ENCODE peak calls at places on chromosomes 7 and 10, in eight cellular contexts. One of them, this sample, is unnamed.

GRCh38 chr10:77251297-77252013 is 386.2 kb downstream of the KCNMA1 start:
- DNase-seq in A549: peak; percentile 64
- DNase-seq in upper lobe of left lung: peak; percentile 27
- DNase-seq in K562: peak; percentile 29
- DNase-seq in stomach: peak; percentile 34
- DNase-seq in right lobe of liver: peak; percentile 60
- DNase-seq in gastrocnemius medialis: no peak
- DNase-seq in prostate gland: no peak
- DNase-seq in this sample: no peak

GRCh38 chr10:63261496-63261895 is 128.4 kb downstream of the NRBF2 start:
- DNase-seq in A549: no peak
- DNase-seq in upper lobe of left lung: no peak
- DNase-seq in K562: no peak
- DNase-seq in stomach: no peak
- DNase-seq in right lobe of liver: no peak
- DNase-seq in gastrocnemius medialis: no peak
- DNase-seq in prostate gland: no peak
- DNase-seq in this sample: no peak

GRCh38 chr10:116080553-116080952 is 192.5 kb downstream of the GFRA1 start:
- DNase-seq in A549: peak; percentile 9
- DNase-seq in upper lobe of left lung: no peak
- DNase-seq in K562: no peak
- DNase-seq in stomach: no peak
- DNase-seq in right lobe of liver: no peak
- DNase-seq in gastrocnemius medialis: no peak
- DNase-seq in prostate gland: no peak
- DNase-seq in this sample: peak; percentile 51

GRCh38 chr10:14399641-14400040 is 68.9 kb upstream of the FRMD4A start:
- DNase-seq in A549: no peak
- DNase-seq in upper lobe of left lung: no peak
- DNase-seq in K562: no peak
- DNase-seq in stomach: no peak
- DNase-seq in right lobe of liver: no peak
- DNase-seq in gastrocnemius medialis: no peak
- DNase-seq in prostate gland: no peak
- DNase-seq in this sample: no peak

GRCh38 chr10:5679606-5680005 is 5.0 kb upstream of the TASOR2 start:
- DNase-seq in A549: no peak
- DNase-seq in upper lobe of left lung: no peak
- DNase-seq in K562: no peak
- DNase-seq in stomach: no peak
- DNase-seq in right lobe of liver: no peak
- DNase-seq in gastrocnemius medialis: no peak
- DNase-seq in prostate gland: no peak
- DNase-seq in this sample: no peak

GRCh38 chr7:92517626-92518025 is 10.7 kb downstream of the PEX1 start:
- DNase-seq in A549: no peak
- DNase-seq in upper lobe of left lung: no peak
- DNase-seq in K562: no peak
- DNase-seq in stomach: no peak
- DNase-seq in right lobe of liver: no peak
- DNase-seq in gastrocnemius medialis: no peak
- DNase-seq in prostate gland: no peak
- DNase-seq in this sample: no peak

GRCh38 chr7:26334171-26334570 is 42.5 kb downstream of the SNX10 start:
- DNase-seq in A549: no peak
- DNase-seq in upper lobe of left lung: no peak
- DNase-seq in K562: no peak
- DNase-seq in stomach: no peak
- DNase-seq in right lobe of liver: no peak
- DNase-seq in gastrocnemius medialis: no peak
- DNase-seq in prostate gland: no peak
- DNase-seq in this sample: no peak

GRCh38 chr10:46106410-46107255 is 60.6 kb upstream of the MSMB start:
- DNase-seq in A549: peak; percentile 66
- DNase-seq in upper lobe of left lung: peak; percentile 66
- DNase-seq in K562: peak; percentile 75
- DNase-seq in stomach: peak; percentile 59
- DNase-seq in right lobe of liver: peak; percentile 85
- DNase-seq in gastrocnemius medialis: peak; percentile 28
- DNase-seq in prostate gland: peak; percentile 59
- DNase-seq in this sample: peak; percentile 47

GRCh38 chr7:146652176-146652575 is 535.6 kb downstream of the CNTNAP2 start:
- DNase-seq in A549: no peak
- DNase-seq in upper lobe of left lung: no peak
- DNase-seq in K562: no peak
- DNase-seq in stomach: no peak
- DNase-seq in right lobe of liver: no peak
- DNase-seq in gastrocnemius medialis: no peak
- DNase-seq in prostate gland: no peak
- DNase-seq in this sample: no peak

GRCh38 chr10:8133146-8133545 is 78.7 kb downstream of the GATA3 start:
- DNase-seq in A549: no peak
- DNase-seq in upper lobe of left lung: no peak
- DNase-seq in K562: no peak
- DNase-seq in stomach: no peak
- DNase-seq in right lobe of liver: no peak
- DNase-seq in gastrocnemius medialis: no peak
- DNase-seq in prostate gland: no peak
- DNase-seq in this sample: no peak

GRCh38 chr10:79237801-79238520 is 109.3 kb upstream of the PPIF start:
- DNase-seq in A549: no peak
- DNase-seq in upper lobe of left lung: no peak
- DNase-seq in K562: no peak
- DNase-seq in stomach: no peak
- DNase-seq in right lobe of liver: no peak
- DNase-seq in gastrocnemius medialis: no peak
- DNase-seq in prostate gland: no peak
- DNase-seq in this sample: no peak

GRCh38 chr10:124888262-124888661 is 53.7 kb upstream of the ZRANB1 start:
- DNase-seq in A549: no peak
- DNase-seq in upper lobe of left lung: peak; percentile 1
- DNase-seq in K562: no peak
- DNase-seq in stomach: no peak
- DNase-seq in right lobe of liver: no peak
- DNase-seq in gastrocnemius medialis: no peak
- DNase-seq in prostate gland: no peak
- DNase-seq in this sample: no peak

GRCh38 chr10:78473016-78473415 is 439.4 kb downstream of the RPS24 start:
- DNase-seq in A549: no peak
- DNase-seq in upper lobe of left lung: no peak
- DNase-seq in K562: no peak
- DNase-seq in stomach: no peak
- DNase-seq in right lobe of liver: no peak
- DNase-seq in gastrocnemius medialis: no peak
- DNase-seq in prostate gland: no peak
- DNase-seq in this sample: no peak

GRCh38 chr7:27514861-27515260 is 147.8 kb downstream of the HIBADH start:
- DNase-seq in A549: no peak
- DNase-seq in upper lobe of left lung: no peak
- DNase-seq in K562: no peak
- DNase-seq in stomach: no peak
- DNase-seq in right lobe of liver: no peak
- DNase-seq in gastrocnemius medialis: no peak
- DNase-seq in prostate gland: no peak
- DNase-seq in this sample: no peak

GRCh38 chr10:62005687-62006086 is 104.2 kb downstream of the ARID5B start:
- DNase-seq in A549: no peak
- DNase-seq in upper lobe of left lung: no peak
- DNase-seq in K562: no peak
- DNase-seq in stomach: no peak
- DNase-seq in right lobe of liver: no peak
- DNase-seq in gastrocnemius medialis: no peak
- DNase-seq in prostate gland: no peak
- DNase-seq in this sample: no peak

GRCh38 chr7:2209146-2209960 is 23.4 kb downstream of the MAD1L1 start:
- DNase-seq in A549: peak; percentile 52
- DNase-seq in upper lobe of left lung: peak; percentile 66
- DNase-seq in K562: peak; percentile 64
- DNase-seq in stomach: peak; percentile 67
- DNase-seq in right lobe of liver: peak; percentile 67
- DNase-seq in gastrocnemius medialis: peak; percentile 53
- DNase-seq in prostate gland: peak; percentile 61
- DNase-seq in this sample: peak; percentile 90

GRCh38 chr10:103575416-103576075 is 82.0 kb downstream of the NEURL1 start:
- DNase-seq in A549: no peak
- DNase-seq in upper lobe of left lung: no peak
- DNase-seq in K562: no peak
- DNase-seq in stomach: no peak
- DNase-seq in right lobe of liver: no peak
- DNase-seq in gastrocnemius medialis: no peak
- DNase-seq in prostate gland: no peak
- DNase-seq in this sample: no peak

GRCh38 chr7:114930107-114930521 is 8.2 kb downstream of the MDFIC start:
- DNase-seq in A549: no peak
- DNase-seq in upper lobe of left lung: no peak
- DNase-seq in K562: no peak
- DNase-seq in stomach: no peak
- DNase-seq in right lobe of liver: no peak
- DNase-seq in gastrocnemius medialis: no peak
- DNase-seq in prostate gland: no peak
- DNase-seq in this sample: no peak

DNA sequence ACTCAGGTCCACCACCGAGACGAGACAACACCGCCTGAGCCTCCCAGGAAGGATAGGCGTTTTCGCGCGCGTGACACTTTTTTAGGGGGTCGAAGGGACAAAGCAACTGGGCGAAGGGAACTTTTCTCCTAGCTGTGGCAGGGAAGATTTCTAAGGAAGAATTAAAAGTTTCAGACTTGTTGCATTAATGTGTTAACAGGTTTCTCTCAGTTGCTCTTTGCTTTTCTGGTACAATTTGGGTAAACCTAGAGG is 1.8 kb downstream of the CDK13 start:
- DNase-seq in A549: no peak
- DNase-seq in upper lobe of left lung: no peak
- DNase-seq in K562: no peak
- DNase-seq in stomach: no peak
- DNase-seq in right lobe of liver: no peak
- DNase-seq in gastrocnemius medialis: no peak
- DNase-seq in prostate gland: no peak
- DNase-seq in this sample: no peak
- TF ChIP-seq POLR2A in A549: no peak
- TF ChIP-seq POLR2A in upper lobe of left lung: no peak
- TF ChIP-seq POLR2A in K562: no peak
- TF ChIP-seq POLR2A in stomach: no peak
- TF ChIP-seq POLR2A in right lobe of liver: no peak
- TF ChIP-seq POLR2A in gastrocnemius medialis: no peak
- TF ChIP-seq POLR2A in prostate gland: no peak
- TF ChIP-seq POLR2A in this sample: no peak

DNA sequence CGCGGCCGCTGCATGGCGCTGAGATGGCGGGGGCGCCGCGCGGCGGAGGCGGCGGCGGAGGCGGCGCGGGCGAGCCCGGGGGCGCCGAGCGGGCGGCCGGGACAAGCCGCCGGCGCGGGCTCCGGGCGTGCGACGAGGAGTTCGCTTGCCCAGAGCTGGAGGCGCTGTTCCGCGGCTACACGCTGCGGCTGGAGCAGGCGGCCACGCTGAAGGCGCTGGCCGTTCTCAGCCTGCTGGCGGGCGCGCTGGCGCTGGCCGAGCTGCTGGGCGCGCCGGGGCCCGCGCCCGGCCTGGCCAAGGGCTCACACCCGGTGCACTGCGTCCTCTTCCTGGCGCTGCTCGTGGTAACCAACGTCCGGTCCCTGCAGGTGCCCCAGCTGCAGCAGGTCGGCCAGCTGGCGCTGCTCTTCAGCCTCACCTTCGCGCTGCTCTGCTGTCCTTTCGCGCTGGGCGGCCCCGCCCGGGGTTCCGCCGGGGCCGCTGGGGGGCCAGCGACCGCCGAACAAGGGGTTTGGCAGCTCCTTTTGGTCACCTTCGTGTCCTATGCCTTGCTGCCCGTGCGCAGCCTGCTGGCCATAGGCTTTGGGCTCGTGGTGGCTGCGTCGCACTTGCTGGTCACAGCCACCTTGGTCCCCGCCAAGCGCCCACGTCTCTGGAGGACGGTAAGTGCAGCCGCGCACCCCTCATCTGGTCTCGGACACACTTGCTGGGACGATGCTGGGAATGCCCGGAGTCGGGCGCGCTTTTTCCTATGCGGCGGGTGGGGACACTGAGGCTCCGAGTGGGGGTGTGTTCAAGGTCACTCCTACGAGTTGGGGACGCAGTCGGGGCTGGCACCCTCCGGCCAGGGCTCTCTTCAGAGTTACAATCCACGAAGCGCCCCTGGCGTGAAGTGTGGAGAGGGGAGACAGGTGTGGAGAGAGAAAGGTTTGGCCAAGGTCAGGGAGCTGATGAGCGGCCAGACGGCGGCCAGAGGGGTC is 643 bp downstream of the ADCY1 start:
- DNase-seq in A549: peak; percentile 48
- DNase-seq in upper lobe of left lung: no peak
- DNase-seq in K562: no peak
- DNase-seq in stomach: peak; percentile 29
- DNase-seq in right lobe of liver: no peak
- DNase-seq in gastrocnemius medialis: no peak
- DNase-seq in prostate gland: no peak
- DNase-seq in this sample: no peak
- TF ChIP-seq POLR2A in A549: no peak
- TF ChIP-seq POLR2A in upper lobe of left lung: no peak
- TF ChIP-seq POLR2A in K562: no peak
- TF ChIP-seq POLR2A in stomach: no peak
- TF ChIP-seq POLR2A in right lobe of liver: no peak
- TF ChIP-seq POLR2A in gastrocnemius medialis: no peak
- TF ChIP-seq POLR2A in prostate gland: no peak
- TF ChIP-seq POLR2A in this sample: no peak

GRCh38 chr7:107743567-107744344 is at the start of gene CBLL1:
- DNase-seq in A549: peak; percentile 96
- DNase-seq in upper lobe of left lung: peak; percentile 97
- DNase-seq in K562: peak; percentile 95
- DNase-seq in stomach: peak; percentile 96
- DNase-seq in right lobe of liver: peak; percentile 99
- DNase-seq in gastrocnemius medialis: peak; percentile 96
- DNase-seq in prostate gland: peak; percentile 96
- DNase-seq in this sample: peak; percentile 76
- TF ChIP-seq POLR2A in A549: peak; percentile 56
- TF ChIP-seq POLR2A in upper lobe of left lung: peak; percentile 81
- TF ChIP-seq POLR2A in K562: peak; percentile 99
- TF ChIP-seq POLR2A in stomach: no peak
- TF ChIP-seq POLR2A in right lobe of liver: peak; percentile 76
- TF ChIP-seq POLR2A in gastrocnemius medialis: peak; percentile 83
- TF ChIP-seq POLR2A in prostate gland: peak; percentile 24
- TF ChIP-seq POLR2A in this sample: peak; percentile 77

GRCh38 chr7:44044315-44045225 is at the start of gene DBNL:
- DNase-seq in A549: peak; percentile 89
- DNase-seq in upper lobe of left lung: peak; percentile 97
- DNase-seq in K562: peak; percentile 82
- DNase-seq in stomach: peak; percentile 97
- DNase-seq in right lobe of liver: peak; percentile 98
- DNase-seq in gastrocnemius medialis: peak; percentile 92
- DNase-seq in prostate gland: peak; percentile 92
- DNase-seq in this sample: peak; percentile 100
- TF ChIP-seq POLR2A in A549: peak; percentile 97
- TF ChIP-seq POLR2A in upper lobe of left lung: peak; percentile 45
- TF ChIP-seq POLR2A in K562: peak; percentile 96
- TF ChIP-seq POLR2A in stomach: no peak
- TF ChIP-seq POLR2A in right lobe of liver: peak; percentile 82
- TF ChIP-seq POLR2A in gastrocnemius medialis: peak; percentile 75
- TF ChIP-seq POLR2A in prostate gland: peak; percentile 82
- TF ChIP-seq POLR2A in this sample: peak; percentile 97

GRCh38 chr7:150435390-150436073 is 14.9 kb upstream of the GIMAP8 start:
- DNase-seq in A549: no peak
- DNase-seq in upper lobe of left lung: peak; percentile 44
- DNase-seq in K562: no peak
- DNase-seq in stomach: no peak
- DNase-seq in right lobe of liver: peak; percentile 43
- DNase-seq in gastrocnemius medialis: no peak
- DNase-seq in prostate gland: no peak
- DNase-seq in this sample: no peak
- TF ChIP-seq POLR2A in A549: no peak
- TF ChIP-seq POLR2A in upper lobe of left lung: no peak
- TF ChIP-seq POLR2A in K562: no peak
- TF ChIP-seq POLR2A in stomach: no peak
- TF ChIP-seq POLR2A in right lobe of liver: no peak
- TF ChIP-seq POLR2A in gastrocnemius medialis: no peak
- TF ChIP-seq POLR2A in prostate gland: no peak
- TF ChIP-seq POLR2A in this sample: no peak

GRCh38 chr7:118372530-118372929 is 148.0 kb downstream of the ANKRD7 start:
- DNase-seq in A549: no peak
- DNase-seq in upper lobe of left lung: no peak
- DNase-seq in K562: peak; percentile 24
- DNase-seq in stomach: no peak
- DNase-seq in right lobe of liver: no peak
- DNase-seq in gastrocnemius medialis: no peak
- DNase-seq in prostate gland: no peak
- DNase-seq in this sample: no peak
- TF ChIP-seq POLR2A in A549: no peak
- TF ChIP-seq POLR2A in upper lobe of left lung: no peak
- TF ChIP-seq POLR2A in K562: no peak
- TF ChIP-seq POLR2A in stomach: no peak
- TF ChIP-seq POLR2A in right lobe of liver: no peak
- TF ChIP-seq POLR2A in gastrocnemius medialis: no peak
- TF ChIP-seq POLR2A in prostate gland: no peak
- TF ChIP-seq POLR2A in this sample: no peak

This sample was measured in H54.